ENCODE peak calls at places on chromosomes 5 and 9, in seven cellular contexts. G, A, U, F, T, Y and O are unnamed samples.
A peak's percentile ranks its signal among the peaks of the same experiment; 100 is the strongest.

GRCh38 chr5:81513982-81514381 is 120.0 kb upstream of the ACOT12 start:
- DNase-seq in Y (no peak), T (no peak), F (no peak), G (no peak), A (no peak), U (no peak), O (no peak)

GRCh38 chr5:56464935-56465756 is 232.0 kb upstream of the ANKRD55 start:
- DNase-seq in U (no peak), G (no peak), T (no peak), F (no peak), Y (no peak), A (no peak), O (no peak)

GRCh38 chr5:89110916-89111646 is 228.1 kb upstream of the MEF2C start:
- DNase-seq in T (no peak), G (no peak), A (no peak), F (no peak), Y (no peak), U (no peak), O (no peak)

GRCh38 chr9:122334916-122335315 is 35.9 kb upstream of the PTGS1 start:
- DNase-seq in U (no peak), T (no peak), F (no peak), A (no peak), Y (no peak), G (no peak), O (no peak)

GRCh38 chr9:72383978-72384709 is 19.1 kb upstream of the ZFAND5 start:
- DNase-seq in T (peak; percentile 80), Y (no peak), G (no peak), A (no peak), U (no peak), F (no peak), O (no peak)

GRCh38 chr5:74303575-74303974 is 337.0 kb downstream of the ENC1 start:
- DNase-seq in A (no peak), G (no peak), F (no peak), Y (no peak), T (peak; percentile 53), U (no peak), O (no peak)

GRCh38 chr5:65722575-65723424 is 795 bp downstream of the NLN start:
- DNase-seq in G (no peak), T (peak; percentile 39), F (no peak), Y (peak; percentile 54), A (no peak), U (peak; percentile 29), O (no peak)

GRCh38 chr5:108264533-108264932 is 117.4 kb downstream of the FBXL17 start:
- DNase-seq in G (no peak), U (no peak), Y (no peak), T (no peak), A (no peak), F (no peak), O (no peak)

GRCh38 chr5:43042176-43042625 is 2.1 kb upstream of the ANXA2R start:
- DNase-seq in A (peak; percentile 82), F (peak; percentile 72), Y (peak; percentile 93), G (no peak), T (no peak), U (peak; percentile 57), O (no peak)

GRCh38 chr5:14008819-14009311 is 64.4 kb upstream of the DNAH5 start:
- DNase-seq in G (no peak), U (no peak), F (no peak), T (no peak), Y (no peak), A (no peak), O (no peak)

GRCh38 chr5:169746147-169746694 is 109.1 kb downstream of the DOCK2 start:
- DNase-seq in G (no peak), F (no peak), U (no peak), Y (peak; percentile 49), A (no peak), T (no peak), O (no peak)

GRCh38 chr9:86948153-86948929 is 1.0 kb upstream of the GAS1 start:
- DNase-seq in T (peak; percentile 56), F (peak; percentile 75), A (peak; percentile 65), Y (peak; percentile 73), U (peak; percentile 69), G (no peak), O (no peak)

GRCh38 chr9:81595887-81596558 is 93.3 kb downstream of the TLE1 start:
- DNase-seq in G (peak; percentile 28), Y (no peak), A (no peak), T (peak; percentile 71), F (no peak), U (no peak), O (peak; percentile 58)

GRCh38 chr5:166720026-166720425 is 1571.4 kb upstream of the WWC1 start:
- DNase-seq in A (no peak), G (no peak), F (no peak), U (no peak), T (peak; percentile 36), Y (no peak), O (no peak)

GRCh38 chr5:58127486-58128220 is 332.2 kb downstream of the PLK2 start:
- DNase-seq in Y (no peak), T (no peak), G (no peak), A (no peak), F (no peak), U (no peak), O (no peak)

GRCh38 chr9:72577212-72577753 is 55.9 kb downstream of the TMC1 start:
- DNase-seq in G (no peak), T (peak; percentile 74), Y (no peak), A (no peak), F (no peak), U (no peak), O (no peak)

GRCh38 chr9:16986441-16987387 is 116.2 kb upstream of the BNC2 start:
- DNase-seq in A (no peak), Y (no peak), T (peak; percentile 74), G (no peak), F (no peak), U (no peak), O (no peak)